ENCODE peak calls at places on chromosome 18, in eight cellular contexts. One of them, this sample, is unnamed.

GRCh38 chr18:45526120-45526841 is 89.0 kb upstream of the SLC14A2 start:
- DNase-seq in K562: no peak
- DNase-seq in neural progenitor cell: no peak
- DNase-seq in PC-3: no peak
- DNase-seq in ovary: no peak
- DNase-seq in GM23248: peak; percentile 57
- DNase-seq in endodermal cell: no peak
- DNase-seq in body of pancreas: no peak
- DNase-seq in this sample: no peak

GRCh38 chr18:73288813-73289212 is 421.0 kb upstream of the NETO1 start:
- DNase-seq in body of pancreas: no peak
- DNase-seq in K562: no peak
- DNase-seq in PC-3: peak; percentile 75
- DNase-seq in GM23248: no peak
- DNase-seq in ovary: no peak
- DNase-seq in neural progenitor cell: no peak
- DNase-seq in endodermal cell: no peak
- DNase-seq in this sample: peak; percentile 45

GRCh38 chr18:22275706-22276333 is 106.4 kb downstream of the GATA6 start:
- DNase-seq in neural progenitor cell: no peak
- DNase-seq in body of pancreas: no peak
- DNase-seq in ovary: no peak
- DNase-seq in endodermal cell: no peak
- DNase-seq in PC-3: no peak
- DNase-seq in K562: no peak
- DNase-seq in GM23248: no peak
- DNase-seq in this sample: no peak

GRCh38 chr18:73638709-73639108 is 508.9 kb downstream of the FBXO15 start:
- DNase-seq in K562: no peak
- DNase-seq in neural progenitor cell: no peak
- DNase-seq in PC-3: peak; percentile 33
- DNase-seq in GM23248: peak; percentile 38
- DNase-seq in endodermal cell: no peak
- DNase-seq in body of pancreas: no peak
- DNase-seq in ovary: no peak
- DNase-seq in this sample: no peak

GRCh38 chr18:9775172-9775571 is 67.1 kb downstream of the RAB31 start:
- DNase-seq in PC-3: no peak
- DNase-seq in K562: no peak
- DNase-seq in endodermal cell: peak; percentile 28
- DNase-seq in GM23248: no peak
- DNase-seq in ovary: no peak
- DNase-seq in body of pancreas: no peak
- DNase-seq in neural progenitor cell: no peak
- DNase-seq in this sample: no peak

GRCh38 chr18:28541276-28541930 is 364.5 kb upstream of the CDH2 start:
- DNase-seq in K562: no peak
- DNase-seq in GM23248: no peak
- DNase-seq in endodermal cell: no peak
- DNase-seq in body of pancreas: no peak
- DNase-seq in neural progenitor cell: no peak
- DNase-seq in ovary: no peak
- DNase-seq in PC-3: no peak
- DNase-seq in this sample: no peak

GRCh38 chr18:71707400-71707799 is 836.7 kb downstream of the CBLN2 start:
- DNase-seq in body of pancreas: no peak
- DNase-seq in PC-3: no peak
- DNase-seq in K562: no peak
- DNase-seq in endodermal cell: peak; percentile 69
- DNase-seq in neural progenitor cell: no peak
- DNase-seq in GM23248: no peak
- DNase-seq in ovary: no peak
- DNase-seq in this sample: no peak

GRCh38 chr18:73614812-73615211 is 532.8 kb downstream of the FBXO15 start:
- DNase-seq in GM23248: peak; percentile 84
- DNase-seq in PC-3: peak; percentile 96
- DNase-seq in neural progenitor cell: no peak
- DNase-seq in endodermal cell: no peak
- DNase-seq in K562: no peak
- DNase-seq in ovary: no peak
- DNase-seq in body of pancreas: no peak
- DNase-seq in this sample: peak; percentile 98

GRCh38 chr18:39701839-39702238 is 2136.2 kb upstream of the CELF4 start:
- DNase-seq in neural progenitor cell: no peak
- DNase-seq in GM23248: no peak
- DNase-seq in body of pancreas: no peak
- DNase-seq in endodermal cell: no peak
- DNase-seq in K562: no peak
- DNase-seq in ovary: no peak
- DNase-seq in PC-3: peak; percentile 36
- DNase-seq in this sample: peak; percentile 62

GRCh38 chr18:76658627-76659026 is 163.6 kb upstream of the ZNF516 start:
- DNase-seq in body of pancreas: no peak
- DNase-seq in neural progenitor cell: peak; percentile 79
- DNase-seq in endodermal cell: peak; percentile 88
- DNase-seq in K562: peak; percentile 16
- DNase-seq in GM23248: peak; percentile 9
- DNase-seq in ovary: peak; percentile 63
- DNase-seq in PC-3: no peak
- DNase-seq in this sample: no peak

GRCh38 chr18:4720498-4720897 is 265.4 kb upstream of the DLGAP1 start:
- DNase-seq in endodermal cell: peak; percentile 58
- DNase-seq in GM23248: no peak
- DNase-seq in body of pancreas: no peak
- DNase-seq in K562: no peak
- DNase-seq in ovary: no peak
- DNase-seq in neural progenitor cell: peak; percentile 33
- DNase-seq in PC-3: no peak
- DNase-seq in this sample: no peak

GRCh38 chr18:46704189-46704588 is 47.2 kb upstream of the LOXHD1 start:
- DNase-seq in ovary: no peak
- DNase-seq in K562: no peak
- DNase-seq in body of pancreas: no peak
- DNase-seq in PC-3: no peak
- DNase-seq in GM23248: no peak
- DNase-seq in endodermal cell: no peak
- DNase-seq in neural progenitor cell: no peak
- DNase-seq in this sample: no peak

GRCh38 chr18:42508683-42509347 is 553.8 kb downstream of the PIK3C3 start:
- DNase-seq in PC-3: no peak
- DNase-seq in GM23248: no peak
- DNase-seq in body of pancreas: no peak
- DNase-seq in ovary: no peak
- DNase-seq in neural progenitor cell: no peak
- DNase-seq in endodermal cell: no peak
- DNase-seq in K562: no peak
- DNase-seq in this sample: no peak

GRCh38 chr18:45102863-45103262 is 422.2 kb downstream of the SETBP1 start:
- DNase-seq in K562: no peak
- DNase-seq in neural progenitor cell: peak; percentile 1
- DNase-seq in GM23248: no peak
- DNase-seq in PC-3: no peak
- DNase-seq in endodermal cell: no peak
- DNase-seq in body of pancreas: no peak
- DNase-seq in ovary: no peak
- DNase-seq in this sample: no peak

GRCh38 chr18:3177902-3178687 is 41.7 kb downstream of the MYOM1 start:
- DNase-seq in ovary: no peak
- DNase-seq in neural progenitor cell: no peak
- DNase-seq in body of pancreas: peak; percentile 21
- DNase-seq in K562: no peak
- DNase-seq in GM23248: no peak
- DNase-seq in PC-3: no peak
- DNase-seq in endodermal cell: no peak
- DNase-seq in this sample: no peak

GRCh38 chr18:21391074-21391673 is 149.1 kb downstream of the GREB1L start:
- DNase-seq in GM23248: peak; percentile 85
- DNase-seq in neural progenitor cell: no peak
- DNase-seq in PC-3: peak; percentile 99
- DNase-seq in endodermal cell: no peak
- DNase-seq in ovary: no peak
- DNase-seq in body of pancreas: no peak
- DNase-seq in K562: no peak
- DNase-seq in this sample: peak; percentile 95

GRCh38 chr18:58590827-58591226 is 38.1 kb downstream of the ALPK2 start:
- DNase-seq in GM23248: peak; percentile 20
- DNase-seq in ovary: no peak
- DNase-seq in neural progenitor cell: no peak
- DNase-seq in PC-3: no peak
- DNase-seq in K562: peak; percentile 8
- DNase-seq in body of pancreas: no peak
- DNase-seq in endodermal cell: peak; percentile 51
- DNase-seq in this sample: no peak

GRCh38 chr18:33184178-33184577 is 256.3 kb downstream of the CCDC178 start:
- DNase-seq in body of pancreas: no peak
- DNase-seq in endodermal cell: no peak
- DNase-seq in ovary: no peak
- DNase-seq in GM23248: no peak
- DNase-seq in neural progenitor cell: no peak
- DNase-seq in K562: no peak
- DNase-seq in PC-3: peak; percentile 55
- DNase-seq in this sample: peak; percentile 34

GRCh38 chr18:55479656-55480420 is 108.2 kb downstream of the TCF4 start:
- DNase-seq in K562: no peak
- DNase-seq in neural progenitor cell: no peak
- DNase-seq in PC-3: no peak
- DNase-seq in endodermal cell: no peak
- DNase-seq in ovary: no peak
- DNase-seq in body of pancreas: no peak
- DNase-seq in GM23248: no peak
- DNase-seq in this sample: no peak

GRCh38 chr18:46369323-46369722 is 265.1 kb downstream of the HAUS1 start:
- DNase-seq in GM23248: no peak
- DNase-seq in neural progenitor cell: peak; percentile 49
- DNase-seq in K562: no peak
- DNase-seq in body of pancreas: no peak
- DNase-seq in endodermal cell: peak; percentile 82
- DNase-seq in ovary: no peak
- DNase-seq in PC-3: no peak
- DNase-seq in this sample: no peak

GRCh38 chr18:70072678-70073077 is 125.0 kb upstream of the CD226 start:
- DNase-seq in K562: no peak
- DNase-seq in ovary: no peak
- DNase-seq in PC-3: peak; percentile 33
- DNase-seq in body of pancreas: no peak
- DNase-seq in neural progenitor cell: no peak
- DNase-seq in endodermal cell: no peak
- DNase-seq in GM23248: peak; percentile 16
- DNase-seq in this sample: peak; percentile 15

DNA sequence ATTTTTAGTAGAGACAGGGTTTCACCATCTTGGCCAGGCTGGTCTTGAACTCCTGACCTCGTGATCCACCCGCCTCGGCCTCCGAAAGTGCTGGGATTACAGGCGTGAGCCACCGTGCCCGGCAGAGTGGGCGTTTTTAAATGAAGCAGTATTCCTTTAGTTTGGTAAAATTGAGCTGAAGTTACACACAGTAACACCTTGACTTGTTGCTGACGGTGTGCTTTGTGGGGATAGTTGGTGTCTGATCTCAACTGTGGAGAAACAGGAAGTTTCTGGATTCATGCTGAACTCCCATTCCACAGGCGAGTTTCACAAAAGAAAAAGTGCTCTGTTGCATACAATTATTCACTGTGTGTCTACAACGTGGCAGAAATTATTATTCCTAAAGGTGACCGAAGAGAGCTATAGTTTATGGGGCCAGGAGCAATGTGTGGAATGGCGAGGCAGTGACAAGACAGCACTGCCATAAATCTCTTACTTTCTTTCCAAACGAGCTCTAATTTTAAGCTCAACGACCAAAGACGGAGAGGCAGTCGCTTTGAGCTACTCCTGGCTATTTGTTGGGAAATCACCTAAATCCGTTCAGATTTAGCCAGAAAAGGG is 480 bp upstream of the CABYR start:
- DNase-seq in neural progenitor cell: no peak
- DNase-seq in endodermal cell: no peak
- DNase-seq in PC-3: no peak
- DNase-seq in ovary: no peak
- DNase-seq in GM23248: no peak
- DNase-seq in K562: no peak
- DNase-seq in body of pancreas: no peak
- DNase-seq in this sample: peak; percentile 14
- H3K4me3 ChIP-seq in neural progenitor cell: peak overlapping the region; percentile 55
- H3K4me3 ChIP-seq in endodermal cell: peak overlapping the region; percentile 76
- H3K4me3 ChIP-seq in PC-3: peak overlapping the region; percentile 71
- H3K4me3 ChIP-seq in ovary: peak overlapping the region; percentile 62
- H3K4me3 ChIP-seq in GM23248: peak overlapping the region; percentile 80
- H3K4me3 ChIP-seq in K562: no peak overlapping the region
- H3K4me3 ChIP-seq in body of pancreas: no peak overlapping the region
- H3K4me3 ChIP-seq in this sample: peak overlapping the region; percentile 67

GRCh38 chr18:52451851-52452250 is 111.9 kb downstream of the DCC start:
- DNase-seq in GM23248: no peak
- DNase-seq in neural progenitor cell: peak; percentile 7
- DNase-seq in body of pancreas: no peak
- DNase-seq in endodermal cell: peak; percentile 57
- DNase-seq in ovary: no peak
- DNase-seq in K562: no peak
- DNase-seq in PC-3: no peak
- DNase-seq in this sample: no peak
- H3K4me3 ChIP-seq in GM23248: no peak overlapping the region
- H3K4me3 ChIP-seq in neural progenitor cell: no peak overlapping the region
- H3K4me3 ChIP-seq in body of pancreas: no peak overlapping the region
- H3K4me3 ChIP-seq in endodermal cell: no peak overlapping the region
- H3K4me3 ChIP-seq in ovary: no peak overlapping the region
- H3K4me3 ChIP-seq in K562: no peak overlapping the region
- H3K4me3 ChIP-seq in PC-3: no peak overlapping the region
- H3K4me3 ChIP-seq in this sample: no peak overlapping the region

GRCh38 chr18:65755616-65756015 is 4.8 kb downstream of the CDH7 start:
- DNase-seq in endodermal cell: no peak
- DNase-seq in K562: no peak
- DNase-seq in ovary: no peak
- DNase-seq in PC-3: no peak
- DNase-seq in neural progenitor cell: no peak
- DNase-seq in GM23248: no peak
- DNase-seq in body of pancreas: no peak
- DNase-seq in this sample: no peak
- H3K4me3 ChIP-seq in endodermal cell: no peak overlapping the region
- H3K4me3 ChIP-seq in K562: no peak overlapping the region
- H3K4me3 ChIP-seq in ovary: no peak overlapping the region
- H3K4me3 ChIP-seq in PC-3: no peak overlapping the region
- H3K4me3 ChIP-seq in neural progenitor cell: no peak overlapping the region
- H3K4me3 ChIP-seq in GM23248: no peak overlapping the region
- H3K4me3 ChIP-seq in body of pancreas: no peak overlapping the region
- H3K4me3 ChIP-seq in this sample: no peak overlapping the region

DNA sequence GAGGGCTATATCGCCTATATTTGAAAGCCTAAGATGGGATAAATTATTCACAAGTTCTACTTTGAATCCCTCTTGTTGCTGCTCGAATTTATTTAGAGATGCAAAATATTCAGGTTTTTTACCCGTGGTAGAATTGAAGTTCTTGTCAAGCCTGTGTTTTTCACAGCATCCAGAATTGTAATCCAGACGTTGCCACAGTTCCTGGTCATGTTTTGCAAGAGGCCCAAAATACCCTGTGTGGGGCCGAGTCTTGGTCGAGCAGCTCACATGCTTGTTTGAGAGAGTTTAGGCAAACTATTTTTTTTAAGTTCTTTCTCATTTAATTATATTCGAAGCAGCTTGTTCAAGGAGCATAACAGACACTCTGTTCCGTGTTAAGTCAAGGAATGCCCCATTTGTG is 2.6 kb downstream of the SALL3 start:
- DNase-seq in GM23248: no peak
- DNase-seq in K562: no peak
- DNase-seq in PC-3: no peak
- DNase-seq in neural progenitor cell: peak; percentile 55
- DNase-seq in ovary: no peak
- DNase-seq in body of pancreas: no peak
- DNase-seq in endodermal cell: no peak
- DNase-seq in this sample: no peak
- H3K4me3 ChIP-seq in GM23248: no peak overlapping the region
- H3K4me3 ChIP-seq in K562: no peak overlapping the region
- H3K4me3 ChIP-seq in PC-3: no peak overlapping the region
- H3K4me3 ChIP-seq in neural progenitor cell: peak overlapping the region; percentile 89
- H3K4me3 ChIP-seq in ovary: no peak overlapping the region
- H3K4me3 ChIP-seq in body of pancreas: no peak overlapping the region
- H3K4me3 ChIP-seq in endodermal cell: peak overlapping the region; percentile 80
- H3K4me3 ChIP-seq in this sample: no peak overlapping the region

This sample was measured in epithelial cell of esophagus.